ENCODE peak calls at places on chromosomes 12 and 14, in seven cellular contexts. A is left ventricle myocardium inferior, L is HCT116, X is Panc1, B is body of pancreas, E is lung, W is PC-9. K is an unnamed sample. For H3K9me3 and H3K4me1, the result is how much of the 10 kb centered on the place peaks cover.

GRCh38 chr12:110141389-110141788 is 17.2 kb downstream of the IFT81 start:
- DNase-seq in A (peak), L (no peak), X (no peak), B (peak), E (no peak), W (no peak), K (no peak)

GRCh38 chr12:104718581-104718980 is 239.5 kb downstream of the SLC41A2 start:
- DNase-seq in A (no peak), L (no peak), X (no peak), B (no peak), E (peak), W (no peak), K (no peak)

GRCh38 chr12:111692575-111693210 is 6.8 kb downstream of the ACAD10 start:
- DNase-seq in A (no peak), L (no peak), X (no peak), B (no peak), E (no peak), W (no peak), K (no peak)

GRCh38 chr14:53368714-53369191 is 215.6 kb upstream of the DDHD1 start:
- DNase-seq in A (no peak), L (no peak), X (no peak), B (no peak), E (no peak), W (no peak), K (no peak)

GRCh38 chr14:53055003-53055402 is 98.1 kb downstream of the DDHD1 start:
- DNase-seq in A (no peak), L (peak), X (peak), B (no peak), E (no peak), W (no peak), K (no peak)

GRCh38 chr12:68290126-68290525 is 36.7 kb upstream of the IL22 start:
- DNase-seq in A (no peak), L (no peak), X (no peak), B (no peak), E (no peak), W (peak), K (no peak)

GRCh38 chr14:34347683-34348082 is 114.4 kb downstream of the SPTSSA start:
- DNase-seq in A (no peak), L (no peak), X (no peak), B (no peak), E (no peak), W (no peak), K (no peak)

GRCh38 chr12:46455648-46456352 is 83.2 kb upstream of the SLC38A2 start:
- DNase-seq in A (no peak), L (peak), X (no peak), B (peak), E (no peak), W (peak), K (no peak)

GRCh38 chr14:102498005-102498677 is 11.4 kb downstream of the ANKRD9 start:
- DNase-seq in A (no peak), L (no peak), X (no peak), B (no peak), E (no peak), W (no peak), K (no peak)

GRCh38 chr12:6199531-6200265 is 502 bp upstream of the CD9 start:
- DNase-seq in A (no peak), L (no peak), X (no peak), B (peak), E (peak), W (peak), K (no peak)

GRCh38 chr12:6547566-6547965 is 8.3 kb downstream of the IFFO1 start:
- DNase-seq in A (no peak), L (no peak), X (no peak), B (no peak), E (no peak), W (no peak), K (no peak)

GRCh38 chr12:80314741-80315140 is 129.3 kb upstream of the PTPRQ start:
- DNase-seq in A (no peak), L (no peak), X (no peak), B (no peak), E (no peak), W (no peak), K (no peak)

GRCh38 chr12:68294246-68294645 is 37.9 kb downstream of the MDM1 start:
- DNase-seq in A (no peak), L (no peak), X (no peak), B (peak), E (no peak), W (no peak), K (no peak)

GRCh38 chr12:3418609-3419469 is 72.2 kb upstream of the PRMT8 start:
- DNase-seq in A (no peak), L (no peak), X (no peak), B (no peak), E (peak), W (no peak), K (no peak)

GRCh38 chr14:96198430-96199133 is 6.1 kb upstream of the BDKRB2 start:
- DNase-seq in A (no peak), L (no peak), X (no peak), B (no peak), E (peak), W (no peak), K (no peak)

GRCh38 chr12:75766263-75767160 is 255.1 kb upstream of the KRR1 start:
- DNase-seq in A (no peak), L (peak), X (no peak), B (no peak), E (no peak), W (peak), K (peak)

GRCh38 chr14:29654910-29655590 is 272.6 kb downstream of the PRKD1 start:
- DNase-seq in A (no peak), L (no peak), X (no peak), B (no peak), E (no peak), W (no peak), K (no peak)

GRCh38 chr12:39227218-39227617 is 215.7 kb downstream of the KIF21A start:
- DNase-seq in A (no peak), L (no peak), X (no peak), B (no peak), E (no peak), W (no peak), K (no peak)

GRCh38 chr12:8699714-8700113 is 1.9 kb downstream of the RIMKLB start:
- DNase-seq in A (no peak), L (no peak), X (no peak), B (no peak), E (no peak), W (no peak), K (no peak)

GRCh38 chr12:57726151-57726883 is 12.2 kb downstream of the AGAP2 start:
- DNase-seq in A (peak), L (peak), X (no peak), B (peak), E (peak), W (peak), K (peak)

GRCh38 chr14:77000340-77001235 is 27.9 kb downstream of the IRF2BPL start:
- DNase-seq in A (peak), L (no peak), X (no peak), B (peak), E (no peak), W (no peak), K (no peak)

GRCh38 chr12:14597480-14597879 is 29.8 kb upstream of the PLBD1 start:
- DNase-seq in A (no peak), L (no peak), X (no peak), B (no peak), E (no peak), W (no peak), K (no peak)

GRCh38 chr12:14607561-14607960 is 39.9 kb upstream of the PLBD1 start:
- DNase-seq in A (no peak), L (no peak), X (no peak), B (no peak), E (no peak), W (no peak), K (no peak)

GRCh38 chr12:14601692-14602091 is 34.0 kb upstream of the PLBD1 start:
- DNase-seq in A (no peak), L (no peak), X (no peak), B (no peak), E (no peak), W (no peak), K (no peak)

GRCh38 chr12:14605401-14605989 is 37.8 kb upstream of the PLBD1 start:
- DNase-seq in A (no peak), L (no peak), X (no peak), B (no peak), E (no peak), W (no peak), K (no peak)

DNA sequence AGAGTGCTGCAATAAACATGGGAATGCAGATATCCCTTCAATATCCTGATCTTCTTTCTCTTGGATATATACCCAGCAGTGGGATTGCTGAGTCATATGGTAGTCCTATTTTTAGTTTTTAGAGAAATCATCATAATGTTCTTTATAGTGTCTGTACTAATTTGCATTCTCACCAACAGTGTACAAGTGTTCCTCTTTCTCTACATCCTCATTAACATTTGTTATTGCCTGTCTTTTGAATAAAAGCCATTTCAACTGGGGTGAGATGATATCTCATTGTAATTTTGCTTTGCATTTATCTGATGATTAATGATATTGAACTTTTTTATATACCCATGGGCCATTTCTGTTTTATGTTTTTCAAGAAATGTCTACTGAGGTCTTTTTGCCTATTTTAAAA is 34.4 kb upstream of the PLBD1 start:
- DNase-seq in A (no peak), L (no peak), X (no peak), B (no peak), E (no peak), W (no peak), K (no peak)
- H3K9me3 ChIP-seq in A (half or more), L (under half), X (under half), B (under half), E (under half), W (under half), K (under half)

DNA sequence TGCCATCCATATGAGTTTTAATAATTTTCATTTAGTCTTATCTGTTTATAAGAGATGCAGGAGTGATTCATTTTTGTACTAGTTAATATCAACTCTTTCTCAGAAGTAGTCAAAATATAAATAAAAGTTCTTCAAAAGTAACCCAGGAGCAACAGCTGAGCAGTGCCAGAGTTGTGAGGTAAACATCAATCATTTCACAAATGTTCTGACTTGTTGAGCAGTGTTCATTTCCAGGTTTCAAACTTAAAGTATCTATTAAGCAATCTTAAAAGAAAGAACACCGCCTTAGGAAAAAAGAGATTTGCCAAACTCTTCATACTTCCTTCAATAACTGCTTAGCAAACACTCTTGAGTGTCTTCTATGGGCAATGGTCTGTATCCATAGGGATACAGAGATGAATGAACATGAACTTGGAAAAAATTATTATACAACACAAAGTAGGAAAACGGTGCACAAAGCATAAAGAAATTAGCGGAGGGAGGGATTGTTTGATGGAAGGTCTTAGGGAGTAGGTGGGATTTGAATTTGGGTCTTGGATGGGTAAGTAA is 41.9 kb upstream of the POC1B start:
- DNase-seq in A (no peak), L (no peak), X (no peak), B (no peak), E (no peak), W (no peak), K (no peak)
- H3K4me1 ChIP-seq in A (under half), L (under half), X (under half), B (under half), E (under half), W (under half), K (under half)

GRCh38 chr14:106210650-106211049 is 684.3 kb downstream of the TMEM121 start:
- DNase-seq in A (no peak), L (no peak), X (no peak), B (no peak), E (no peak), W (peak), K (no peak)

GRCh38 chr14:106211489-106211888 is 685.1 kb downstream of the TMEM121 start:
- DNase-seq in A (no peak), L (no peak), X (no peak), B (no peak), E (no peak), W (no peak), K (no peak)

GRCh38 chr14:106209745-106210144 is 683.4 kb downstream of the TMEM121 start:
- DNase-seq in A (no peak), L (no peak), X (no peak), B (no peak), E (no peak), W (no peak), K (no peak)

GRCh38 chr14:106218189-106218588 is 691.8 kb downstream of the TMEM121 start:
- DNase-seq in A (no peak), L (no peak), X (no peak), B (no peak), E (no peak), W (no peak), K (no peak)

DNA sequence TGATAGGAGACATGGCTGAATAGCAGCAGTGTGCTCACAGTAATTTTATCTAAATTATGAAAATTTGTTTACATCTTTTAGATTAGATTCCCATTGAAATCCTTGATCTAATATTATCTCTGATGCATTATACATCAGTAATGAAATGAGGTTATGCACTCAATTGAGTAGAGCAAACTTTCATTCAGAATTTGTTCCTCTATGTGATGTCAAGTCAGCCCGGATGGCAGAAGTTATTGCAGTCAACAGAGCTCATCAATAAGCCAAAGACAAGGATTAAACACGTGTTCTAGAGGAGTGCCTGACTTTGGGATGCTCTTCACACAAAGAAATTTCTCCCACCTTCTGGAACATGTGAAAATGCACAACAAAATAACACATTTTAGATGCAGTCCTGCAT is 688.8 kb downstream of the TMEM121 start:
- DNase-seq in A (no peak), L (no peak), X (no peak), B (no peak), E (no peak), W (no peak), K (no peak)
- H3K9me3 ChIP-seq in A (under half), L (under half), X (under half), B (under half), E (under half), W (under half), K (under half)

GRCh38 chr12:122977655-122978392 is 2.7 kb upstream of the ARL6IP4 start:
- DNase-seq in A (no peak), L (no peak), X (no peak), B (no peak), E (no peak), W (no peak), K (no peak)
- H3K4me1 ChIP-seq in A (half or more), L (under half), X (under half), B (half or more), E (under half), W (under half), K (under half)

GRCh38 chr12:131095826-131096680 is 142.3 kb downstream of the ADGRD1 start:
- DNase-seq in A (no peak), L (no peak), X (no peak), B (no peak), E (no peak), W (peak), K (no peak)
- H3K9me3 ChIP-seq in A (under half), L (under half), X (under half), B (under half), E (under half), W (under half), K (under half)

GRCh38 chr12:131103614-131104463 is 150.1 kb downstream of the ADGRD1 start:
- DNase-seq in A (no peak), L (no peak), X (no peak), B (no peak), E (no peak), W (no peak), K (no peak)

GRCh38 chr12:131101703-131102492 is 148.2 kb downstream of the ADGRD1 start:
- DNase-seq in A (no peak), L (no peak), X (no peak), B (no peak), E (no peak), W (no peak), K (no peak)

GRCh38 chr12:131104464-131105350 is 151.0 kb downstream of the ADGRD1 start:
- DNase-seq in A (peak), L (peak), X (peak), B (peak), E (peak), W (no peak), K (no peak)

GRCh38 chr12:131102493-131102931 is 148.8 kb downstream of the ADGRD1 start:
- DNase-seq in A (no peak), L (no peak), X (no peak), B (no peak), E (no peak), W (no peak), K (no peak)

GRCh38 chr12:131102991-131103609 is 149.4 kb downstream of the ADGRD1 start:
- DNase-seq in A (no peak), L (no peak), X (no peak), B (no peak), E (no peak), W (no peak), K (no peak)
- H3K4me1 ChIP-seq in A (under half), L (under half), X (under half), B (under half), E (under half), W (under half), K (under half)

GRCh38 chr12:114006482-114007425 is 40.6 kb upstream of the RBM19 start:
- DNase-seq in A (no peak), L (no peak), X (no peak), B (no peak), E (no peak), W (no peak), K (no peak)

GRCh38 chr12:114012744-114013431 is 46.8 kb upstream of the RBM19 start:
- DNase-seq in A (no peak), L (no peak), X (no peak), B (no peak), E (no peak), W (no peak), K (no peak)

GRCh38 chr12:114013601-114014345 is 47.6 kb upstream of the RBM19 start:
- DNase-seq in A (no peak), L (peak), X (no peak), B (no peak), E (no peak), W (no peak), K (no peak)

GRCh38 chr12:114015851-114016250 is 49.7 kb upstream of the RBM19 start:
- DNase-seq in A (no peak), L (no peak), X (no peak), B (no peak), E (no peak), W (no peak), K (no peak)

GRCh38 chr12:114011711-114012110 is 45.6 kb upstream of the RBM19 start:
- DNase-seq in A (no peak), L (no peak), X (no peak), B (no peak), E (no peak), W (no peak), K (no peak)
- H3K9me3 ChIP-seq in A (under half), L (under half), X (under half), B (under half), E (under half), W (under half), K (under half)

DNA sequence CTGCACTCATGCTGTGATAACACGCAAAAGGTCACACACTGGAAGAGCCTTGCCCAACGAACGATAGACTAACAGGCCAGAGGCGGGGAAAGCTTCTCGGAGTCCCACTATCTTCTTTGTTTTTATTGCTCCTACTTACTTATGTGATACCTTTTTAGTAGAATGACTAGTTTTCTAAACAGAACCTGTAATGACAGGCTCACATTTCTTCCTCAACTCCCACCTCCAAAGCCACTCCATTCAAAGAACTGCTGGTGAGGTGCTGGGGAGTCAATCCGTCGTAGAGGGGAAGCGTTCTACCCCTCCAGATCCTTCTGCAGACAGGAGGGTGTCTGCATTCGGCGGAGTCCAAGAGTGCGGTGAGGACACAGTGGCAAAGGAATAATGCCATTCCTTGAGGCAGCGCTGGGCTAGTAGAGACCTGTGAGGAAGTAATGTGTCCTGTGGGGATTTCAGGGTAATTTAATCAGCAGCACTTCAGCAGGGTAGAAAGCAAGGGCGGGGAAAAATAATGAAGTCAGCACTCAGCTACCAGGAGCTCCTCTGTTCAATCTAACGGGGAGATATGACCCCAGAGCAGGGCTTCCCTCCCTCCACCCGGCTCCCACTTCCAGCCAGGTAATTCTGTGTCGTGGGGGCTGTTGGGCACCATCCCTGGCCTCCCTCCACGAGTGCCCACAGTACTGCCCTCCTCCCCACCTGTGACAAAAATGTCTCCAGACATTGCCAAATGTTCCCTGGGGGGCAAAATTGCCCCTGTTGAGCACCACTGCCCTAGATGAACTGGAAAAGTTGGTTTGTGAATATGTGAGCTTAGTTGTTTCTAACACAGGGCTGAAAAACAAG is 25.2 kb downstream of the SPRING1 start:
- DNase-seq in A (no peak), L (no peak), X (no peak), B (no peak), E (no peak), W (no peak), K (peak)
- H3K4me1 ChIP-seq in A (under half), L (under half), X (under half), B (under half), E (under half), W (under half), K (under half)

DNA sequence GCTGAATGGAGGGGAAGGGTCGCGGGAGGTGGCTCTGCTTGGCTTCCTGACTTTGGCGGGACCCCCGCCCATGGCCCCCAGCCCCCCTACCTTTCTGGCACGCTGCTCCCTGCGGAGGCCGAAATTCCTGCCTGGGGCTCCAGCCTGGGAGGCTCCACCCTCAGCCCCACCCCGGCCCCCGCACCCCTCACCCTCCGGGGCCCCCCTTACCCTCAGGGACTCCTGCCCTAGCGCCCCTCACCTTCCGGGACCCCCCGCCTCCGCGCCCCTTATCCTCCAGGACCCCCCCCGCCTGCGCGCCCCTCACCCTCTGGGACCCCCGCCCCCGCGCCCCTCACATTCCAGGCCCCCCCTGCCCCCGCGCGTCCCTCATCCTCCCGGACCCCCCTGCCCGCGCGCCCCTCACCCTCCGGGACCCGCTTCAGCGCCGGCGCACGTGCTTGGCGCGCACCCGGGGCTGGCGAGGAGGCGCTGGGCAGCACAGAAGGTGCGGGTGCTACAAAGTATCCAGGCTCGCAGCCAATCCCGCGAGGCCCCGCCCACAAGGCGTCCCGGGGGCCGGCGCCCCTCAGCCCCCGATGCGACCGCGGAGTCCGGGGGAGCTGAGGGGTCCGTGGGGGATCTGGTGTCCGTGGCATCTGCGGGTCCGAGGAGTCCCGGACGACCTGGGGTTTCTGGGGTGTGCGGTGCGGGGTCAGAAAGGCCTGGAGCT is at the start of gene ANHX:
- DNase-seq in A (no peak), L (no peak), X (no peak), B (no peak), E (peak), W (no peak), K (no peak)
- H3K9me3 ChIP-seq in A (under half), L (under half), X (under half), B (under half), E (under half), W (under half), K (under half)

K was measured in keratinocyte.